ENCODE peak calls at places on chromosomes 12 and 14, in four cellular contexts. S is stimulated activated naive CD8-positive, alpha-beta T cell treated with anti-CD3 and anti-CD28 coated beads, Interleukin-15, amount 100 ng/mL, for 72 hours; P is left cardiac atrium; E is NCI-H146. O is an unnamed sample.

GRCh38 chr12:92973614-92974013 is 44.5 kb upstream of the EEA1 start:
- DNase-seq in S (no peak), P (no peak), E (no peak), O (no peak)

GRCh38 chr12:52415870-52416750 is 10.0 kb upstream of the KRT82 start:
- DNase-seq in S (no peak), P (peak), E (no peak), O (no peak)

GRCh38 chr14:34211732-34212131 is 250.3 kb downstream of the SPTSSA start:
- DNase-seq in S (no peak), P (no peak), E (no peak), O (no peak)

GRCh38 chr14:22099942-22100763 is 426.5 kb upstream of the OR4E1 start:
- DNase-seq in S (peak), P (peak), E (no peak), O (peak)

GRCh38 chr14:43877351-43877900 is 629.7 kb downstream of the FSCB start:
- DNase-seq in S (no peak), P (no peak), E (peak), O (no peak)

GRCh38 chr12:107400686-107401447 is 284.7 kb upstream of the PWP1 start:
- DNase-seq in S (no peak), P (peak), E (peak), O (no peak)

GRCh38 chr12:54419088-54419887 is at the start of gene ITGA5:
- DNase-seq in S (no peak), P (peak), E (peak), O (no peak)

GRCh38 chr14:70180718-70181117 is 8.0 kb downstream of the SLC8A3 start:
- DNase-seq in S (no peak), P (no peak), E (no peak), O (no peak)

GRCh38 chr12:57095440-57095839 is 6.5 kb downstream of the NAB2 start:
- DNase-seq in S (no peak), P (no peak), E (no peak), O (no peak)

GRCh38 chr12:193282-193681 is 20.7 kb downstream of the SLC6A12 start:
- DNase-seq in S (no peak), P (no peak), E (no peak), O (no peak)

GRCh38 chr12:33942172-33942571 is 80.1 kb upstream of the ALG10 start:
- DNase-seq in S (no peak), P (no peak), E (no peak), O (no peak)

GRCh38 chr12:122596838-122597237 is 69.8 kb downstream of the KNTC1 start:
- DNase-seq in S (no peak), P (no peak), E (no peak), O (no peak)

GRCh38 chr14:94816113-94816512 is 46.2 kb upstream of the GSC start:
- DNase-seq in S (no peak), P (no peak), E (no peak), O (no peak)

GRCh38 chr14:36805116-36805515 is 143.5 kb downstream of the PAX9 start:
- DNase-seq in S (no peak), P (peak), E (no peak), O (no peak)

GRCh38 chr12:118874698-118875548 is 106.4 kb upstream of the SRRM4 start:
- DNase-seq in S (no peak), P (no peak), E (peak), O (no peak)

GRCh38 chr12:100435948-100436347 is 37.7 kb upstream of the NR1H4 start:
- DNase-seq in S (no peak), P (no peak), E (no peak), O (no peak)

GRCh38 chr12:122459211-122459610 is 36.7 kb upstream of the CLIP1 start:
- DNase-seq in S (no peak), P (no peak), E (no peak), O (no peak)

GRCh38 chr12:89267404-89267803 is 84.9 kb downstream of the DUSP6 start:
- DNase-seq in S (no peak), P (no peak), E (no peak), O (no peak)

GRCh38 chr14:27427796-27428195 is 830.0 kb upstream of the NOVA1 start:
- DNase-seq in S (no peak), P (no peak), E (no peak), O (no peak)

GRCh38 chr14:51240804-51241380 is 845 bp downstream of the TMX1 start:
- DNase-seq in S (no peak), P (no peak), E (no peak), O (no peak)

GRCh38 chr14:92339426-92339825 is 16.5 kb downstream of the SLC24A4 start:
- DNase-seq in S (no peak), P (no peak), E (no peak), O (no peak)

GRCh38 chr14:85279407-85279806 is 250.5 kb upstream of the FLRT2 start:
- DNase-seq in S (no peak), P (no peak), E (no peak), O (no peak)

GRCh38 chr12:45986646-45987338 is 3.6 kb downstream of the SCAF11 start:
- DNase-seq in S (no peak), P (no peak), E (no peak), O (no peak)

GRCh38 chr12:15796493-15797141 is 7.4 kb upstream of the EPS8 start:
- DNase-seq in S (no peak), P (no peak), E (no peak), O (no peak)

GRCh38 chr14:23094666-23095195 is at the start of gene ACIN1:
- DNase-seq in S (no peak), P (peak), E (no peak), O (no peak)

GRCh38 chr14:86057018-86057667 is 527.2 kb downstream of the FLRT2 start:
- DNase-seq in S (no peak), P (no peak), E (peak), O (peak)

GRCh38 chr12:32821293-32822089 is 65.8 kb upstream of the YARS2 start:
- DNase-seq in S (no peak), P (no peak), E (no peak), O (no peak)

GRCh38 chr12:124852911-124853441 is 10.7 kb downstream of the SCARB1 start:
- DNase-seq in S (no peak), P (no peak), E (no peak), O (no peak)

GRCh38 chr14:20866963-20867362 is 24.2 kb upstream of the RNASE3 start:
- DNase-seq in S (no peak), P (no peak), E (no peak), O (no peak)

GRCh38 chr12:52189376-52190174 is 2.2 kb downstream of the KRT80 start:
- DNase-seq in S (no peak), P (no peak), E (no peak), O (no peak)

GRCh38 chr12:79274571-79275064 is 410.0 kb downstream of the SYT1 start:
- DNase-seq in S (no peak), P (no peak), E (no peak), O (no peak)

GRCh38 chr12:29547151-29547561 is 49.7 kb upstream of the OVCH1 start:
- DNase-seq in S (no peak), P (no peak), E (no peak), O (no peak)

GRCh38 chr14:65496178-65496993 is 83.9 kb downstream of the FUT8 start:
- DNase-seq in S (no peak), P (no peak), E (no peak), O (no peak)

GRCh38 chr12:127257366-127257935 is 1009.5 kb upstream of the TMEM132C start:
- DNase-seq in S (no peak), P (no peak), E (no peak), O (no peak)

GRCh38 chr12:128801879-128802391 is 21.8 kb downstream of the SLC15A4 start:
- DNase-seq in S (no peak), P (no peak), E (no peak), O (no peak)